ENCODE peak calls at places on chromosomes 2 and 18, in eight cellular contexts. P is tibial nerve; B is HCT116; A is CD8-positive, alpha-beta T cell; L is cardiac fibroblast; C is cardiac muscle cell; M is GM12864; K is dorsolateral prefrontal cortex. Q is an unnamed sample.

GRCh38 chr2:172806426-172807008 is 70.9 kb downstream of the RAPGEF4 start:
- DNase-seq in M (peak; percentile 10), L (peak; percentile 79), B (peak; percentile 37), A (no peak), K (peak; percentile 23), P (no peak), C (peak; percentile 72), Q (peak; percentile 40)

GRCh38 chr2:11672404-11672803 is 2.4 kb upstream of the NTSR2 start:
- DNase-seq in P (no peak), L (no peak), M (no peak), K (no peak), C (no peak), B (no peak), A (no peak), Q (no peak)

GRCh38 chr2:240589381-240589780 is 2.8 kb downstream of the CAPN10 start:
- DNase-seq in M (no peak), A (no peak), K (no peak), B (no peak), C (no peak), P (no peak), L (no peak), Q (no peak)

GRCh38 chr2:174325932-174326879 is 8.5 kb upstream of the SP9 start:
- DNase-seq in C (no peak), L (peak; percentile 45), P (no peak), K (no peak), B (no peak), M (no peak), A (no peak), Q (peak; percentile 50)

GRCh38 chr2:179850188-179850587 is 11.2 kb downstream of the ZNF385B start:
- DNase-seq in B (no peak), L (peak; percentile 28), P (no peak), K (no peak), A (no peak), C (no peak), M (no peak), Q (no peak)

GRCh38 chr2:176565641-176566323 is 296.5 kb downstream of the MTX2 start:
- DNase-seq in L (no peak), C (no peak), P (no peak), A (no peak), B (no peak), M (no peak), K (no peak), Q (no peak)

GRCh38 chr2:235669983-235670962 is 176.4 kb downstream of the AGAP1 start:
- DNase-seq in K (peak; percentile 67), B (no peak), L (peak; percentile 83), M (no peak), C (peak; percentile 86), A (no peak), P (peak; percentile 40), Q (no peak)

GRCh38 chr2:12923907-12924610 is 207.3 kb downstream of the TRIB2 start:
- DNase-seq in L (peak; percentile 38), B (no peak), K (no peak), M (no peak), A (no peak), P (no peak), C (no peak), Q (no peak)

GRCh38 chr2:31286230-31286629 is 52.3 kb downstream of the EHD3 start:
- DNase-seq in B (no peak), L (peak; percentile 50), M (no peak), P (no peak), A (no peak), K (no peak), C (no peak), Q (no peak)

GRCh38 chr2:23757686-23758433 is 169.1 kb downstream of the ATAD2B start:
- DNase-seq in B (peak; percentile 48), P (no peak), A (no peak), L (peak; percentile 76), C (no peak), K (no peak), M (no peak), Q (no peak)

GRCh38 chr2:101111917-101112771 is 39.0 kb downstream of the TBC1D8 start:
- DNase-seq in P (no peak), M (no peak), C (peak; percentile 45), B (no peak), L (peak; percentile 79), A (no peak), K (no peak), Q (no peak)

GRCh38 chr2:131092409-131093065 is 723 bp downstream of the FAM168B start:
- DNase-seq in P (no peak), B (no peak), M (no peak), K (no peak), C (no peak), A (no peak), L (no peak), Q (no peak)

GRCh38 chr2:159714586-159714930 is 2.3 kb downstream of the MARCHF7 start:
- DNase-seq in B (no peak), A (no peak), C (no peak), L (no peak), K (no peak), M (no peak), P (no peak), Q (no peak)

GRCh38 chr2:71521436-71521950 is 68.1 kb downstream of the DYSF start:
- DNase-seq in A (no peak), B (no peak), K (no peak), M (no peak), P (no peak), L (no peak), C (no peak), Q (no peak)

GRCh38 chr2:56271275-56271674 is 87.5 kb downstream of the CCDC85A start:
- DNase-seq in A (no peak), B (no peak), P (no peak), M (no peak), K (no peak), C (no peak), L (no peak), Q (no peak)

GRCh38 chr2:130837811-130838565 is 1.3 kb downstream of the ARHGEF4 start:
- DNase-seq in K (no peak), B (no peak), C (no peak), A (no peak), L (no peak), P (no peak), M (no peak), Q (no peak)

GRCh38 chr2:110992886-110993285 is 127.8 kb upstream of the BCL2L11 start:
- DNase-seq in C (no peak), A (no peak), K (no peak), M (no peak), P (no peak), L (no peak), B (no peak), Q (no peak)

GRCh38 chr2:235930701-235931100 is 237.5 kb downstream of the GBX2 start:
- DNase-seq in K (no peak), L (no peak), B (no peak), C (no peak), A (no peak), P (no peak), M (no peak), Q (no peak)

GRCh38 chr2:142863485-142863921 is 14.0 kb upstream of the KYNU start:
- DNase-seq in L (no peak), M (no peak), B (no peak), A (no peak), C (no peak), P (no peak), K (no peak), Q (no peak)

GRCh38 chr2:36449213-36449612 is 93.6 kb downstream of the CRIM1 start:
- DNase-seq in M (no peak), P (no peak), K (no peak), C (no peak), B (no peak), A (no peak), L (no peak), Q (no peak)

GRCh38 chr2:20584637-20585321 is 66.1 kb downstream of the HS1BP3 start:
- DNase-seq in P (no peak), B (peak; percentile 87), C (peak; percentile 84), A (no peak), M (no peak), K (peak; percentile 87), L (peak; percentile 95), Q (peak; percentile 92)

GRCh38 chr2:55112229-55113016 is 62.2 kb upstream of the RTN4 start:
- DNase-seq in A (no peak), C (no peak), K (peak; percentile 85), L (peak; percentile 82), M (no peak), B (no peak), P (peak; percentile 70), Q (no peak)

DNA sequence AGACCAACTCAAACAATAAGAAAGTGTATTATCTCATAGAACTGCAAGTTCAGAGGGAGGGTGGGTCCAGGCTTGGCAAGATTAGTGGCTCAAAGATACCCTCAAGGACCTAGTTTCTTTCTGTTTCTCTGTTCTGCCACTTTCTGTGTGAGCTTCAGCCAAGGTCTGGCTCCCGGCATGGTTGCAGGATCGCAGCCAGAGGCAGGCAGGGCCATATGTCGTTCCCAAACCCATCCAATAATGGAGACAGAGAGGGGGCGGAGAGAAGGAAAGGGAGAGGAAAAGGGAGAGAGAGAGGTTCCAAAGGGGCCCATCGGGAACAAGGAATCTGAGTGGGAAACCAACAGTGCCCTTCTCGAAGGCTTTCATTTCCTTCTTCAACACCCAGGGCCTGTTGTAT is 169.1 kb upstream of the NCK2 start:
- DNase-seq in B (no peak), P (no peak), C (no peak), L (no peak), K (no peak), A (no peak), M (no peak), Q (no peak)
- H3K4me3 ChIP-seq in B (no peak overlapping the region), P (no peak overlapping the region), C (no peak overlapping the region), L (no peak overlapping the region), K (no peak overlapping the region), A (no peak overlapping the region), M (no peak overlapping the region), Q (no peak overlapping the region)

DNA sequence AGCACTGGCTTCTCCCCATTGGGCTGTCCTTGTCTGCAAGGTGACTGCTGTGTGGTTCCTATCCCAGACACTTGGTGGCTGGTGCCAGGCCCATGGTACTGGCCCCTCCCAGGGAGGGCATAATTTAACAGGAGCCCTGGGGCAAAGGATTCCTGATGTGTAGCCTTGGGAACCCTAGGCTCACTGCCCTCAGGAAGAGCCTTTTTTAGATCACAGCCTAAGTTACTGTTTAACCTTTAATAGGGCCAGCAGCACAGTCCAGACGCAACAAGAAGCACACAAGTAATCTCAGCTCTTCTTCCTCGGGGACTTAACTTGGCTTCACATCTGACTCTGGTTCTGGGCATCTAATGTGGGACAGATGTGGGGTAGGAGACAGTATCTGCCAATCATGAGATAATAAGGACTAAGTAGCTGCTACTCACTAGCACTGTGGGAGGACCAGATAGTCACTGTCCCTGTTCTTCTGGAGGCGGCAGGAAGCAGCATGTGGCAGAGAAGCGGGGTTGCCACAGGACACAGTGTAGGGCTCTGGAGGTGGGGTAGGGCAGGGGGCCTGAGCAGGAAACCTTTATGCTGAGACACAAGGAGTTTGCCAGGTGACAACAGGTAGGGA is 136.3 kb downstream of the TMEM17 start:
- DNase-seq in P (no peak), L (no peak), C (no peak), A (no peak), B (no peak), K (no peak), M (no peak), Q (no peak)
- TF ChIP-seq CTCF in P (no peak), L (no peak), C (no peak), A (no peak), B (no peak), K (no peak), M (no peak), Q (no peak)

GRCh38 chr18:54608008-54608642 is 17.1 kb downstream of the DYNAP start:
- DNase-seq in K (no peak), L (peak; percentile 24), C (no peak), B (no peak), A (no peak), P (no peak), M (no peak), Q (no peak)
- H3K4me3 ChIP-seq in K (no peak overlapping the region), L (no peak overlapping the region), C (no peak overlapping the region), B (no peak overlapping the region), A (no peak overlapping the region), P (no peak overlapping the region), M (no peak overlapping the region), Q (peak overlapping the region; percentile 17)

GRCh38 chr18:67710639-67711038 is 194.1 kb upstream of the DSEL start:
- DNase-seq in P (no peak), K (no peak), B (no peak), M (no peak), L (no peak), A (no peak), C (no peak), Q (no peak)
- TF ChIP-seq CTCF in P (no peak), K (no peak), B (no peak), M (peak; percentile 37), L (no peak), A (no peak), C (peak; percentile 5), Q (peak; percentile 12)